ENCODE peak calls at places on chromosomes 12 and 14, in eight cellular contexts. T is lower lobe of right lung; B is GM12865; C is NCI-H187 treated with DMSO at 0.1 percent for 48 hours; F is activated CD4-positive, alpha-beta T cell treated with anti-CD3 and anti-CD28 coated beads for 24 hours; Q is nephron progenitor cell; V is H4; L is mesenchymal stem cell. W is an unnamed sample.

GRCh38 chr14:104981699-104982541 is 3.7 kb upstream of the CLBA1 start:
- DNase-seq in T (peak; percentile 40), B (no peak), C (no peak), F (no peak), Q (no peak), V (no peak), L (no peak), W (no peak)

GRCh38 chr14:90299408-90299807 is 32.3 kb downstream of the NRDE2 start:
- DNase-seq in T (peak; percentile 66), B (no peak), C (no peak), F (no peak), Q (no peak), V (no peak), L (no peak), W (no peak)

GRCh38 chr14:31124197-31124596 is 83.4 kb downstream of the HECTD1 start:
- DNase-seq in T (no peak), B (no peak), C (no peak), F (no peak), Q (no peak), V (no peak), L (no peak), W (no peak)

GRCh38 chr12:76919388-76920181 is 40.8 kb upstream of the CSRP2 start:
- DNase-seq in T (no peak), B (no peak), C (no peak), F (no peak), Q (no peak), V (no peak), L (no peak), W (no peak)

GRCh38 chr14:39781466-39781865 is 349.2 kb upstream of the FBXO33 start:
- DNase-seq in T (no peak), B (no peak), C (no peak), F (no peak), Q (no peak), V (no peak), L (no peak), W (no peak)

GRCh38 chr14:54125109-54125508 is 168.5 kb upstream of the BMP4 start:
- DNase-seq in T (no peak), B (no peak), C (no peak), F (no peak), Q (no peak), V (no peak), L (no peak), W (no peak)

GRCh38 chr14:54301349-54301748 is 95.5 kb upstream of the CDKN3 start:
- DNase-seq in T (peak; percentile 66), B (no peak), C (no peak), F (no peak), Q (no peak), V (no peak), L (no peak), W (no peak)

GRCh38 chr12:81668475-81668874 is 90.7 kb downstream of the PPFIA2 start:
- DNase-seq in T (no peak), B (peak; percentile 21), C (no peak), F (peak; percentile 3), Q (no peak), V (peak; percentile 90), L (peak; percentile 67), W (no peak)

GRCh38 chr14:61404637-61405036 is 83.3 kb downstream of the PRKCH start:
- DNase-seq in T (no peak), B (no peak), C (no peak), F (no peak), Q (no peak), V (no peak), L (no peak), W (no peak)

GRCh38 chr14:36626150-36626549 is 35.5 kb upstream of the PAX9 start:
- DNase-seq in T (no peak), B (peak; percentile 15), C (no peak), F (no peak), Q (no peak), V (no peak), L (no peak), W (no peak)

GRCh38 chr12:70353780-70354640 is 12.1 kb upstream of the KCNMB4 start:
- DNase-seq in T (no peak), B (no peak), C (no peak), F (no peak), Q (no peak), V (no peak), L (no peak), W (no peak)

GRCh38 chr12:51694146-51694545 is 103.1 kb downstream of the SCN8A start:
- DNase-seq in T (no peak), B (no peak), C (no peak), F (no peak), Q (no peak), V (no peak), L (no peak), W (no peak)

W was measured in GM12891.